ENCODE peak calls at places on chromosomes 11 and 22, in seven cellular contexts. One of them, this sample, is unnamed.

GRCh38 chr11:28701760-28702449 is 593.7 kb downstream of the METTL15 start:
- DNase-seq in A549: peak; percentile 85
- DNase-seq in fibroblast of mammary gland: no peak
- DNase-seq in endothelial cell: no peak
- DNase-seq in AG09319: no peak
- DNase-seq in MCF 10A: peak; percentile 91
- DNase-seq in AG20443: no peak
- DNase-seq in this sample: no peak

GRCh38 chr22:37803195-37803635 is 4.5 kb upstream of the GCAT start:
- DNase-seq in fibroblast of mammary gland: no peak
- DNase-seq in AG20443: no peak
- DNase-seq in endothelial cell: peak; percentile 54
- DNase-seq in A549: no peak
- DNase-seq in AG09319: no peak
- DNase-seq in MCF 10A: no peak
- DNase-seq in this sample: peak; percentile 61

GRCh38 chr11:88098289-88098688 is 77.0 kb downstream of the RAB38 start:
- DNase-seq in fibroblast of mammary gland: no peak
- DNase-seq in AG20443: no peak
- DNase-seq in AG09319: no peak
- DNase-seq in endothelial cell: no peak
- DNase-seq in A549: no peak
- DNase-seq in MCF 10A: no peak
- DNase-seq in this sample: no peak

GRCh38 chr11:9574806-9575530 is 1.5 kb downstream of the WEE1 start:
- DNase-seq in AG20443: peak; percentile 76
- DNase-seq in AG09319: peak; percentile 74
- DNase-seq in fibroblast of mammary gland: peak; percentile 84
- DNase-seq in endothelial cell: peak; percentile 35
- DNase-seq in MCF 10A: peak; percentile 92
- DNase-seq in A549: peak; percentile 84
- DNase-seq in this sample: peak; percentile 83

GRCh38 chr11:3201112-3201581 is 17.5 kb downstream of the MRGPRG start:
- DNase-seq in endothelial cell: no peak
- DNase-seq in MCF 10A: no peak
- DNase-seq in A549: no peak
- DNase-seq in fibroblast of mammary gland: no peak
- DNase-seq in AG20443: no peak
- DNase-seq in AG09319: no peak
- DNase-seq in this sample: no peak

GRCh38 chr22:27588273-27588672 is 213.3 kb downstream of the MN1 start:
- DNase-seq in A549: no peak
- DNase-seq in fibroblast of mammary gland: no peak
- DNase-seq in AG20443: no peak
- DNase-seq in endothelial cell: no peak
- DNase-seq in MCF 10A: no peak
- DNase-seq in AG09319: no peak
- DNase-seq in this sample: peak; percentile 16

GRCh38 chr22:47933226-47933625 is 1170.8 kb downstream of the TBC1D22A start:
- DNase-seq in AG09319: no peak
- DNase-seq in MCF 10A: no peak
- DNase-seq in endothelial cell: no peak
- DNase-seq in AG20443: no peak
- DNase-seq in A549: no peak
- DNase-seq in fibroblast of mammary gland: no peak
- DNase-seq in this sample: no peak

GRCh38 chr11:19935507-19935906 is 222.9 kb downstream of the NAV2 start:
- DNase-seq in MCF 10A: no peak
- DNase-seq in A549: peak; percentile 31
- DNase-seq in fibroblast of mammary gland: peak; percentile 68
- DNase-seq in AG20443: peak; percentile 80
- DNase-seq in AG09319: no peak
- DNase-seq in endothelial cell: no peak
- DNase-seq in this sample: no peak

GRCh38 chr11:833114-833791 is 501 bp downstream of the CD151 start:
- DNase-seq in MCF 10A: peak; percentile 58
- DNase-seq in fibroblast of mammary gland: no peak
- DNase-seq in AG20443: peak; percentile 67
- DNase-seq in A549: peak; percentile 55
- DNase-seq in endothelial cell: peak; percentile 45
- DNase-seq in AG09319: no peak
- DNase-seq in this sample: no peak

GRCh38 chr11:92739020-92739419 is 230.4 kb upstream of the MTNR1B start:
- DNase-seq in AG09319: no peak
- DNase-seq in endothelial cell: no peak
- DNase-seq in AG20443: no peak
- DNase-seq in MCF 10A: peak; percentile 82
- DNase-seq in fibroblast of mammary gland: peak; percentile 65
- DNase-seq in A549: no peak
- DNase-seq in this sample: no peak

GRCh38 chr22:44139773-44140172 is 41.0 kb upstream of the PARVG start:
- DNase-seq in AG20443: no peak
- DNase-seq in fibroblast of mammary gland: no peak
- DNase-seq in endothelial cell: no peak
- DNase-seq in MCF 10A: no peak
- DNase-seq in A549: no peak
- DNase-seq in AG09319: no peak
- DNase-seq in this sample: no peak

GRCh38 chr22:18968011-18968749 is 32.1 kb upstream of the PRODH start:
- DNase-seq in MCF 10A: no peak
- DNase-seq in A549: no peak
- DNase-seq in AG20443: peak; percentile 50
- DNase-seq in AG09319: no peak
- DNase-seq in endothelial cell: peak; percentile 72
- DNase-seq in fibroblast of mammary gland: peak; percentile 12
- DNase-seq in this sample: no peak

GRCh38 chr11:981764-982163 is 54.8 kb downstream of the MUC6 start:
- DNase-seq in endothelial cell: no peak
- DNase-seq in MCF 10A: no peak
- DNase-seq in AG09319: no peak
- DNase-seq in fibroblast of mammary gland: no peak
- DNase-seq in AG20443: no peak
- DNase-seq in A549: no peak
- DNase-seq in this sample: no peak

GRCh38 chr22:39431821-39432251 is 25.0 kb upstream of the MGAT3 start:
- DNase-seq in endothelial cell: no peak
- DNase-seq in MCF 10A: no peak
- DNase-seq in AG09319: no peak
- DNase-seq in A549: no peak
- DNase-seq in fibroblast of mammary gland: no peak
- DNase-seq in AG20443: no peak
- DNase-seq in this sample: no peak

GRCh38 chr22:37905534-37906363 is at the start of gene MICALL1:
- DNase-seq in fibroblast of mammary gland: peak; percentile 75
- DNase-seq in endothelial cell: peak; percentile 76
- DNase-seq in AG09319: peak; percentile 50
- DNase-seq in A549: peak; percentile 64
- DNase-seq in MCF 10A: peak; percentile 77
- DNase-seq in AG20443: peak; percentile 92
- DNase-seq in this sample: peak; percentile 89

GRCh38 chr11:763549-764321 is 13.6 kb downstream of the GATD1 start:
- DNase-seq in fibroblast of mammary gland: no peak
- DNase-seq in AG20443: no peak
- DNase-seq in AG09319: no peak
- DNase-seq in MCF 10A: no peak
- DNase-seq in endothelial cell: no peak
- DNase-seq in A549: no peak
- DNase-seq in this sample: no peak

GRCh38 chr11:126477526-126478275 is 122.2 kb downstream of the ST3GAL4 start:
- DNase-seq in AG20443: no peak
- DNase-seq in fibroblast of mammary gland: no peak
- DNase-seq in MCF 10A: no peak
- DNase-seq in A549: no peak
- DNase-seq in endothelial cell: no peak
- DNase-seq in AG09319: no peak
- DNase-seq in this sample: no peak

GRCh38 chr11:62419560-62420342 is 918 bp downstream of the SCGB1A1 start:
- DNase-seq in A549: no peak
- DNase-seq in endothelial cell: no peak
- DNase-seq in AG09319: no peak
- DNase-seq in fibroblast of mammary gland: no peak
- DNase-seq in AG20443: no peak
- DNase-seq in MCF 10A: no peak
- DNase-seq in this sample: no peak

GRCh38 chr11:124983674-124984511 is 29.9 kb downstream of the CCDC15 start:
- DNase-seq in endothelial cell: no peak
- DNase-seq in MCF 10A: no peak
- DNase-seq in AG09319: no peak
- DNase-seq in fibroblast of mammary gland: no peak
- DNase-seq in A549: no peak
- DNase-seq in AG20443: peak; percentile 4
- DNase-seq in this sample: peak; percentile 35

GRCh38 chr11:69575296-69576068 is 65.5 kb upstream of the CCND1 start:
- DNase-seq in AG20443: no peak
- DNase-seq in fibroblast of mammary gland: no peak
- DNase-seq in endothelial cell: no peak
- DNase-seq in MCF 10A: no peak
- DNase-seq in AG09319: no peak
- DNase-seq in A549: no peak
- DNase-seq in this sample: peak; percentile 39

GRCh38 chr11:69343401-69344321 is 49.7 kb downstream of the MYEOV start:
- DNase-seq in AG09319: no peak
- DNase-seq in fibroblast of mammary gland: no peak
- DNase-seq in AG20443: peak; percentile 7
- DNase-seq in A549: no peak
- DNase-seq in endothelial cell: no peak
- DNase-seq in MCF 10A: no peak
- DNase-seq in this sample: peak; percentile 35

GRCh38 chr11:78798567-78799170 is 224.0 kb upstream of the NARS2 start:
- DNase-seq in AG09319: no peak
- DNase-seq in MCF 10A: peak; percentile 71
- DNase-seq in endothelial cell: peak; percentile 79
- DNase-seq in AG20443: peak; percentile 79
- DNase-seq in A549: peak; percentile 52
- DNase-seq in fibroblast of mammary gland: peak; percentile 81
- DNase-seq in this sample: peak; percentile 74

GRCh38 chr11:20110908-20111669 is 49.2 kb downstream of the DBX1 start:
- DNase-seq in A549: peak; percentile 85
- DNase-seq in AG09319: no peak
- DNase-seq in AG20443: peak; percentile 56
- DNase-seq in endothelial cell: peak; percentile 45
- DNase-seq in fibroblast of mammary gland: peak; percentile 97
- DNase-seq in MCF 10A: peak; percentile 82
- DNase-seq in this sample: peak; percentile 86

GRCh38 chr11:64035581-64035980 is at the start of gene FLRT1:
- DNase-seq in AG20443: peak; percentile 46
- DNase-seq in MCF 10A: no peak
- DNase-seq in A549: no peak
- DNase-seq in fibroblast of mammary gland: no peak
- DNase-seq in AG09319: no peak
- DNase-seq in endothelial cell: no peak
- DNase-seq in this sample: no peak

GRCh38 chr11:2798951-2799761 is 86.4 kb downstream of the CDKN1C start:
- DNase-seq in A549: no peak
- DNase-seq in fibroblast of mammary gland: no peak
- DNase-seq in MCF 10A: no peak
- DNase-seq in AG09319: no peak
- DNase-seq in AG20443: no peak
- DNase-seq in endothelial cell: no peak
- DNase-seq in this sample: no peak

GRCh38 chr22:46580940-46581579 is 39.1 kb upstream of the GRAMD4 start:
- DNase-seq in endothelial cell: no peak
- DNase-seq in AG20443: no peak
- DNase-seq in fibroblast of mammary gland: no peak
- DNase-seq in A549: no peak
- DNase-seq in MCF 10A: no peak
- DNase-seq in AG09319: no peak
- DNase-seq in this sample: no peak

GRCh38 chr11:27395556-27396258 is 32.7 kb upstream of the CCDC34 start:
- DNase-seq in AG09319: no peak
- DNase-seq in A549: peak; percentile 97
- DNase-seq in MCF 10A: peak; percentile 23
- DNase-seq in endothelial cell: no peak
- DNase-seq in AG20443: no peak
- DNase-seq in fibroblast of mammary gland: no peak
- DNase-seq in this sample: peak; percentile 76

GRCh38 chr11:74330065-74330858 is 18.8 kb upstream of the P4HA3 start:
- DNase-seq in endothelial cell: no peak
- DNase-seq in AG09319: no peak
- DNase-seq in MCF 10A: peak; percentile 44
- DNase-seq in fibroblast of mammary gland: peak; percentile 74
- DNase-seq in A549: no peak
- DNase-seq in AG20443: peak; percentile 48
- DNase-seq in this sample: no peak

GRCh38 chr22:40328551-40328950 is 17.7 kb upstream of the ADSL start:
- DNase-seq in AG09319: no peak
- DNase-seq in A549: no peak
- DNase-seq in fibroblast of mammary gland: no peak
- DNase-seq in endothelial cell: no peak
- DNase-seq in AG20443: no peak
- DNase-seq in MCF 10A: no peak
- DNase-seq in this sample: no peak

GRCh38 chr11:73652046-73652730 is 5.8 kb downstream of the PLEKHB1 start:
- DNase-seq in A549: no peak
- DNase-seq in AG20443: no peak
- DNase-seq in MCF 10A: no peak
- DNase-seq in AG09319: no peak
- DNase-seq in endothelial cell: peak; percentile 42
- DNase-seq in fibroblast of mammary gland: no peak
- DNase-seq in this sample: peak; percentile 67

GRCh38 chr22:20503816-20504215 is 3.6 kb upstream of the MED15 start:
- DNase-seq in fibroblast of mammary gland: no peak
- DNase-seq in A549: peak; percentile 75
- DNase-seq in endothelial cell: no peak
- DNase-seq in AG20443: no peak
- DNase-seq in AG09319: no peak
- DNase-seq in MCF 10A: peak; percentile 65
- DNase-seq in this sample: no peak

This sample was measured in Caco-2.